ENCODE peak calls at places on chromosomes 6 and 20, in eight cellular contexts. One of them, this sample, is unnamed.

GRCh38 chr20:37349517-37350491 is 3.9 kb downstream of the SRC start:
- DNase-seq in mammary epithelial cell: no peak
- DNase-seq in fibroblast of lung: peak; percentile 14
- DNase-seq in astrocyte of the spinal cord: no peak
- DNase-seq in GM10248: no peak
- DNase-seq in nephron progenitor cell: no peak
- DNase-seq in MCF 10A: no peak
- DNase-seq in cardiac fibroblast: peak; percentile 63
- DNase-seq in this sample: no peak

GRCh38 chr20:53752971-53753879 is 159.6 kb upstream of the ZNF217 start:
- DNase-seq in MCF 10A: peak; percentile 70
- DNase-seq in cardiac fibroblast: no peak
- DNase-seq in astrocyte of the spinal cord: peak; percentile 57
- DNase-seq in mammary epithelial cell: peak; percentile 66
- DNase-seq in GM10248: no peak
- DNase-seq in fibroblast of lung: peak; percentile 84
- DNase-seq in nephron progenitor cell: no peak
- DNase-seq in this sample: no peak

GRCh38 chr6:142518761-142519160 is 217.0 kb downstream of the ADGRG6 start:
- DNase-seq in mammary epithelial cell: no peak
- DNase-seq in cardiac fibroblast: no peak
- DNase-seq in MCF 10A: no peak
- DNase-seq in astrocyte of the spinal cord: no peak
- DNase-seq in nephron progenitor cell: no peak
- DNase-seq in fibroblast of lung: no peak
- DNase-seq in GM10248: no peak
- DNase-seq in this sample: no peak

GRCh38 chr6:8029243-8029870 is 34.8 kb downstream of the BLOC1S5 start:
- DNase-seq in GM10248: no peak
- DNase-seq in astrocyte of the spinal cord: no peak
- DNase-seq in MCF 10A: no peak
- DNase-seq in nephron progenitor cell: no peak
- DNase-seq in fibroblast of lung: peak; percentile 30
- DNase-seq in cardiac fibroblast: peak; percentile 31
- DNase-seq in mammary epithelial cell: no peak
- DNase-seq in this sample: no peak

GRCh38 chr20:22686097-22686496 is 101.7 kb upstream of the FOXA2 start:
- DNase-seq in fibroblast of lung: peak; percentile 35
- DNase-seq in astrocyte of the spinal cord: peak; percentile 47
- DNase-seq in GM10248: no peak
- DNase-seq in cardiac fibroblast: peak; percentile 77
- DNase-seq in mammary epithelial cell: peak; percentile 50
- DNase-seq in MCF 10A: peak; percentile 62
- DNase-seq in nephron progenitor cell: peak; percentile 54
- DNase-seq in this sample: no peak

GRCh38 chr20:11158146-11158545 is 484.3 kb upstream of the JAG1 start:
- DNase-seq in GM10248: no peak
- DNase-seq in cardiac fibroblast: peak; percentile 44
- DNase-seq in mammary epithelial cell: peak; percentile 57
- DNase-seq in fibroblast of lung: no peak
- DNase-seq in MCF 10A: no peak
- DNase-seq in nephron progenitor cell: no peak
- DNase-seq in astrocyte of the spinal cord: no peak
- DNase-seq in this sample: no peak

GRCh38 chr20:61909028-61909427 is 156.7 kb downstream of the TAF4 start:
- DNase-seq in fibroblast of lung: no peak
- DNase-seq in GM10248: no peak
- DNase-seq in nephron progenitor cell: no peak
- DNase-seq in cardiac fibroblast: no peak
- DNase-seq in astrocyte of the spinal cord: no peak
- DNase-seq in MCF 10A: no peak
- DNase-seq in mammary epithelial cell: no peak
- DNase-seq in this sample: no peak

GRCh38 chr6:14384175-14384949 is 266.8 kb downstream of the CD83 start:
- DNase-seq in cardiac fibroblast: no peak
- DNase-seq in fibroblast of lung: no peak
- DNase-seq in astrocyte of the spinal cord: no peak
- DNase-seq in MCF 10A: no peak
- DNase-seq in GM10248: no peak
- DNase-seq in mammary epithelial cell: peak; percentile 19
- DNase-seq in nephron progenitor cell: no peak
- DNase-seq in this sample: no peak

GRCh38 chr6:13357551-13358075 is 29.3 kb upstream of the TBC1D7 start:
- DNase-seq in astrocyte of the spinal cord: peak; percentile 73
- DNase-seq in cardiac fibroblast: peak; percentile 57
- DNase-seq in fibroblast of lung: peak; percentile 82
- DNase-seq in mammary epithelial cell: no peak
- DNase-seq in GM10248: no peak
- DNase-seq in nephron progenitor cell: no peak
- DNase-seq in MCF 10A: no peak
- DNase-seq in this sample: no peak

GRCh38 chr6:136980070-136980469 is 58.0 kb downstream of the SLC35D3 start:
- DNase-seq in GM10248: no peak
- DNase-seq in cardiac fibroblast: no peak
- DNase-seq in mammary epithelial cell: no peak
- DNase-seq in fibroblast of lung: no peak
- DNase-seq in nephron progenitor cell: no peak
- DNase-seq in MCF 10A: no peak
- DNase-seq in astrocyte of the spinal cord: no peak
- DNase-seq in this sample: no peak

GRCh38 chr6:91483415-91483814 is 896.5 kb upstream of the MAP3K7 start:
- DNase-seq in GM10248: no peak
- DNase-seq in astrocyte of the spinal cord: no peak
- DNase-seq in fibroblast of lung: no peak
- DNase-seq in MCF 10A: no peak
- DNase-seq in nephron progenitor cell: no peak
- DNase-seq in cardiac fibroblast: no peak
- DNase-seq in mammary epithelial cell: no peak
- DNase-seq in this sample: no peak

DNA sequence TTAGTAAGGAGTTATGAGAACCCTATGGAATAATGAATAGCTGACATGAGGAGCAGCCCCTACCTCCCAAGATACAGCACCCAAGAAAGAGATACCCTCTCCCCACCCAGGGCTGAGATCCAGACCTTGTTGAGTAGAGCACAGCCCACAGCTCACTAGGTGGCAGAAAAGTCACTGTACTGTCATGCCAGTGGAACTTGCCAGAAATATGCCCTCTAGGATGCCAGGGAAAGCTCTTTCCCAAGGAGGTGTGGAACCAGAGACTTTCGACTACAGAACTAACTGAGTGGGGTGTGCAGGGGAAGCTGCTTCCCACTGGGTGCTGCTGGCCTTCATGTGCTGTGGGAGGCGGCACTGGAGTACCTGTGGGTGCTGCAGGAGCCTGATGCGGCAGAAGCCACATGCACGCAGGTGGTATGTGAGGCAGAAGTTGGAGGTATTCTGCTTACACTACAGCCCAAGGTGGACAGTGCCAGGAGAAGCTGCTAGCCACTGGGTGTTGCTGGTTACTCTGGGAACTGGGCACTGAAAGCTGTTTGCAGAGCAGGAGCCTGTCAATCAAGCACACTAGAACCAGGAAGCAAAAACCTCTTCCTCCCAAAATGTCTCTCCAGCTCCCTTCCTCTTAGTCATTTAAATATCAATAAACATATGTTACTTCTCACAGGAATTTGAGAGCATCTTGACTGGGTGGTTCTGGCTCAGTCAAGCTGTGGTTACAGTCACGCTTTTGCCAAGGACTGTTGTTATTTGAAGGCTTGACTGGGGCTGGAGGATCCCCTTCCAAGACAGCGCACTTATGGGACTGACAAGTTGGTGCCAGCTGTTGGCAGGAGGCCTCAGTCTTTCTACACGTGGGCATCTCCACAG is 17.9 kb downstream of the ARMC12 start:
- DNase-seq in astrocyte of the spinal cord: no peak
- DNase-seq in GM10248: no peak
- DNase-seq in nephron progenitor cell: no peak
- DNase-seq in MCF 10A: no peak
- DNase-seq in mammary epithelial cell: no peak
- DNase-seq in cardiac fibroblast: no peak
- DNase-seq in fibroblast of lung: peak; percentile 31
- DNase-seq in this sample: no peak
- TF ChIP-seq CTCF in astrocyte of the spinal cord: no peak
- TF ChIP-seq CTCF in GM10248: no peak
- TF ChIP-seq CTCF in nephron progenitor cell: no peak
- TF ChIP-seq CTCF in MCF 10A: no peak
- TF ChIP-seq CTCF in mammary epithelial cell: no peak
- TF ChIP-seq CTCF in cardiac fibroblast: no peak
- TF ChIP-seq CTCF in fibroblast of lung: no peak
- TF ChIP-seq CTCF in this sample: no peak

GRCh38 chr6:114343782-114344144 is 940 bp upstream of the HS3ST5 start:
- DNase-seq in fibroblast of lung: no peak
- DNase-seq in nephron progenitor cell: no peak
- DNase-seq in GM10248: no peak
- DNase-seq in astrocyte of the spinal cord: no peak
- DNase-seq in mammary epithelial cell: no peak
- DNase-seq in MCF 10A: no peak
- DNase-seq in cardiac fibroblast: no peak
- DNase-seq in this sample: no peak

GRCh38 chr6:114344216-114344970 is 1.6 kb upstream of the HS3ST5 start:
- DNase-seq in cardiac fibroblast: no peak
- DNase-seq in fibroblast of lung: no peak
- DNase-seq in astrocyte of the spinal cord: no peak
- DNase-seq in GM10248: no peak
- DNase-seq in nephron progenitor cell: no peak
- DNase-seq in MCF 10A: no peak
- DNase-seq in mammary epithelial cell: no peak
- DNase-seq in this sample: no peak

GRCh38 chr6:114342086-114342825 is 567 bp downstream of the HS3ST5 start:
- DNase-seq in cardiac fibroblast: no peak
- DNase-seq in mammary epithelial cell: peak; percentile 16
- DNase-seq in fibroblast of lung: peak; percentile 21
- DNase-seq in nephron progenitor cell: peak; percentile 64
- DNase-seq in GM10248: peak; percentile 9
- DNase-seq in astrocyte of the spinal cord: no peak
- DNase-seq in MCF 10A: no peak
- DNase-seq in this sample: peak; percentile 84

GRCh38 chr6:114344971-114345274 is 2.1 kb upstream of the HS3ST5 start:
- DNase-seq in nephron progenitor cell: no peak
- DNase-seq in GM10248: no peak
- DNase-seq in astrocyte of the spinal cord: no peak
- DNase-seq in mammary epithelial cell: no peak
- DNase-seq in MCF 10A: no peak
- DNase-seq in fibroblast of lung: no peak
- DNase-seq in cardiac fibroblast: no peak
- DNase-seq in this sample: no peak

DNA sequence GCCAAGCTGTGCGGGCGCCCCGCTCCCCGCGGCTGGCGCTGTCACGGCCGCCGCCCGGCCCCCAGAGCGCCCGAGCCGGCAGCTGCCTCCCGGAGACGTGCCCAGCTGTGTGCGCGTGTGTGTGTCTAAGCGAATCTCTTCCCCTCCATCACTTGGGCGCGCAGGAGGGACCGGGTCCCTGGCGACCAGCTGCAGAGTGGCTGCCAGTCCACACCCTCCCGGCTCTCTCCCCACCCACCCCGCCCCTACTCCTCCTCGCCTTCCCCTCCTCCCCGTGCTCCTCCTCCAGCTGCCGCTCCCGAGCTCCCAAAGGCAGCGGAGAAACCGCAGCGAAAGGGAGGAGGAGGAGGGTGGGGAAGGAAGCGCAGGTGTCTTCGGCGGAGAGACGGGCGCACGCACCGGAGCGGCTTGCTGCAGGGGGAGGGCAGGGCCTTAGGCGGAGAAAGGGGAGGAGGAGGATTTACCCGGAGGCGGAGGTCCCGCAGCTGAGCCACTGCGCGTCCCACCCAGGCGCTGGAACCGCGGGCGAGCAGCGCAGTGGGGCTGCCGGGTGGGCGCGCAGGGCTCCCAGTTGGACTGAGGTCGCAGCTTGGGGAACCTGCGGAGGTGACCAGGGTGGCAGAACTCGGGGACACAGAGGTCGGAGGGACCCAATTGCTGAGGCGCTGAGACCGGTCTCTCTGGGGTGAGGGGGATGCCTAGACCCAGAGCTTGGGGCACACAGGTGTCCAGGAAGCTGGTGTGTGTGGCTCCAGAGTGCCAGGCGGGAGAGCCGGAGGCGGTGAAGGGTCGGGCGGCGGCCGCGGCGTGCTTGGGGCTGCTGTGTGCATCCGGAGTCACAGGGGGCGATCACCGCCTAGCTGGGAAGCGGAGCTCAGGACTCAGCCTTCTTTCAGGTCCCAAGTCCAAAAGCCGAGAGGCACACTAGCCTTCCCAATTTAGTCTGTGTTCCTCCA is at the start of gene HS3ST5:
- DNase-seq in GM10248: peak; percentile 24
- DNase-seq in astrocyte of the spinal cord: no peak
- DNase-seq in nephron progenitor cell: peak; percentile 80
- DNase-seq in cardiac fibroblast: peak; percentile 13
- DNase-seq in MCF 10A: no peak
- DNase-seq in mammary epithelial cell: peak; percentile 6
- DNase-seq in fibroblast of lung: peak; percentile 32
- DNase-seq in this sample: peak; percentile 86
- TF ChIP-seq CTCF in GM10248: peak; percentile 10
- TF ChIP-seq CTCF in astrocyte of the spinal cord: peak; percentile 54
- TF ChIP-seq CTCF in nephron progenitor cell: peak; percentile 53
- TF ChIP-seq CTCF in cardiac fibroblast: no peak
- TF ChIP-seq CTCF in MCF 10A: no peak
- TF ChIP-seq CTCF in mammary epithelial cell: no peak
- TF ChIP-seq CTCF in fibroblast of lung: peak; percentile 21
- TF ChIP-seq CTCF in this sample: peak; percentile 64

DNA sequence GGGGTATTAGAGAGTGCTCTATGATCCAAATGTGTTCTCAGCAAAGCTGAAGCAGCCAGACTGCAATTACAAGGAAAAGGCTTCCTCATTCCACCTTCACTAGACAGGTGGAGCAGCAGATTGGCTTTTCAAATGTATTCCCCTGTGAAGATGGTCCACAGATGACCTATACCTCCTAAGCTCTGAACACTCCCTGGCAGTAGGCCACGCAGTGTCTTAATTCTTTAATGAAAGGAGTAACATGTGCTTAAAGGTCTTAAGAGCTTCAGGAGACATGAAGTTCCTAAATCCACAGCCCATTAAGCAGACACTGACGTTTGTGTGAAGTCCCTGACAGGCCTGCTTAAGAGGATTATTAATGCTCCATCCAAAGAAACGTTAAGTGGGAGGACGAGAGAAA is 138.9 kb upstream of the NUP153 start:
- DNase-seq in MCF 10A: no peak
- DNase-seq in cardiac fibroblast: no peak
- DNase-seq in astrocyte of the spinal cord: no peak
- DNase-seq in GM10248: no peak
- DNase-seq in mammary epithelial cell: no peak
- DNase-seq in fibroblast of lung: no peak
- DNase-seq in nephron progenitor cell: no peak
- DNase-seq in this sample: no peak
- TF ChIP-seq CTCF in MCF 10A: no peak
- TF ChIP-seq CTCF in cardiac fibroblast: no peak
- TF ChIP-seq CTCF in astrocyte of the spinal cord: no peak
- TF ChIP-seq CTCF in GM10248: no peak
- TF ChIP-seq CTCF in mammary epithelial cell: no peak
- TF ChIP-seq CTCF in fibroblast of lung: no peak
- TF ChIP-seq CTCF in nephron progenitor cell: no peak
- TF ChIP-seq CTCF in this sample: no peak

DNA sequence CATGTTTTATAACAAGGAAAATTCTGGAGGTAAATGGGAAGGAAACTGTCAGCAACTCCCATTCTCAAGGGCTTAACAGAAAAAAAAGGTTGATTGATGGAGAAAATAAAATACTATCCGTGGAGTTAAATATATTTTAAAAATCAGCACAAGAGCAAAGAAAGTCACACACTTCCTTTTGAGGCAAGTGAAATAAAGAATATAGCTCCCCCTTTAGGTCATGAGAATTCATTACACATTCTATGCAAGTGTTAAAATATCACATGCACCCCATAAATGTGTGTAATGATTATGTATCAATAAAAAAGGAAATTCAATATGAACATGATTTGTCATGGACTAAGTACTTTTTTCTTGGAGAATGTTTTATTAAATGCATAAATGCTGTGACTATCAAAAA is 349.2 kb downstream of the TPBG start:
- DNase-seq in nephron progenitor cell: no peak
- DNase-seq in mammary epithelial cell: no peak
- DNase-seq in astrocyte of the spinal cord: no peak
- DNase-seq in cardiac fibroblast: peak; percentile 2
- DNase-seq in MCF 10A: peak; percentile 13
- DNase-seq in GM10248: peak; percentile 24
- DNase-seq in fibroblast of lung: no peak
- DNase-seq in this sample: no peak
- TF ChIP-seq CTCF in nephron progenitor cell: no peak
- TF ChIP-seq CTCF in mammary epithelial cell: peak; percentile 51
- TF ChIP-seq CTCF in astrocyte of the spinal cord: peak; percentile 31
- TF ChIP-seq CTCF in cardiac fibroblast: peak; percentile 32
- TF ChIP-seq CTCF in MCF 10A: peak; percentile 35
- TF ChIP-seq CTCF in GM10248: peak; percentile 25
- TF ChIP-seq CTCF in fibroblast of lung: no peak
- TF ChIP-seq CTCF in this sample: peak; percentile 46